ENCODE peak calls at places on chromosomes 13 and 19, in four cellular contexts. One of them, this sample, is unnamed.

GRCh38 chr13:112000888-112001287 is 66.1 kb upstream of the SOX1 start:
- DNase-seq in GM12891: no peak
- DNase-seq in HL-60: no peak
- DNase-seq in K562: no peak
- DNase-seq in this sample: no peak

GRCh38 chr19:1861599-1862031 is 1.8 kb downstream of the KLF16 start:
- DNase-seq in GM12891: no peak
- DNase-seq in HL-60: no peak
- DNase-seq in K562: no peak
- DNase-seq in this sample: no peak

GRCh38 chr19:13430790-13431582 is 75.3 kb downstream of the CACNA1A start:
- DNase-seq in GM12891: peak
- DNase-seq in HL-60: no peak
- DNase-seq in K562: peak
- DNase-seq in this sample: no peak

GRCh38 chr13:99377641-99378040 is 70.4 kb upstream of the GPR183 start:
- DNase-seq in GM12891: no peak
- DNase-seq in HL-60: no peak
- DNase-seq in K562: no peak
- DNase-seq in this sample: no peak

GRCh38 chr19:44644391-44645016 is 794 bp downstream of the PVR start:
- DNase-seq in GM12891: peak
- DNase-seq in HL-60: no peak
- DNase-seq in K562: peak
- DNase-seq in this sample: no peak

GRCh38 chr13:81795710-81796109 is 1454.8 kb upstream of the SPRY2 start:
- DNase-seq in GM12891: no peak
- DNase-seq in HL-60: no peak
- DNase-seq in K562: no peak
- DNase-seq in this sample: no peak

GRCh38 chr19:16822648-16823047 is 6.5 kb upstream of the SIN3B start:
- DNase-seq in GM12891: no peak
- DNase-seq in HL-60: no peak
- DNase-seq in K562: no peak
- DNase-seq in this sample: no peak

GRCh38 chr13:37109080-37109678 is 3.7 kb upstream of the CSNK1A1L start:
- DNase-seq in GM12891: no peak
- DNase-seq in HL-60: no peak
- DNase-seq in K562: no peak
- DNase-seq in this sample: no peak

GRCh38 chr13:113493315-113493951 is 2.9 kb upstream of the DCUN1D2 start:
- DNase-seq in GM12891: no peak
- DNase-seq in HL-60: peak
- DNase-seq in K562: peak
- DNase-seq in this sample: peak

GRCh38 chr19:892243-892996 is 567 bp downstream of the MED16 start:
- DNase-seq in GM12891: peak
- DNase-seq in HL-60: no peak
- DNase-seq in K562: peak
- DNase-seq in this sample: no peak

GRCh38 chr19:7779631-7780486 is 16.8 kb downstream of the CLEC4M start:
- DNase-seq in GM12891: no peak
- DNase-seq in HL-60: no peak
- DNase-seq in K562: no peak
- DNase-seq in this sample: no peak

GRCh38 chr19:46856062-46857022 is 4.5 kb upstream of the ARHGAP35 start:
- DNase-seq in GM12891: peak
- DNase-seq in HL-60: peak
- DNase-seq in K562: peak
- DNase-seq in this sample: peak

GRCh38 chr19:44684892-44685847 is 13.8 kb upstream of the CEACAM16 start:
- DNase-seq in GM12891: no peak
- DNase-seq in HL-60: no peak
- DNase-seq in K562: peak
- DNase-seq in this sample: no peak

GRCh38 chr19:15138427-15138826 is 31.2 kb downstream of the SYDE1 start:
- DNase-seq in GM12891: no peak
- DNase-seq in HL-60: no peak
- DNase-seq in K562: no peak
- DNase-seq in this sample: no peak

GRCh38 chr13:62131604-62132003 is 716.0 kb upstream of the PCDH20 start:
- DNase-seq in GM12891: no peak
- DNase-seq in HL-60: no peak
- DNase-seq in K562: no peak
- DNase-seq in this sample: no peak

GRCh38 chr19:11244846-11245589 is 5.6 kb downstream of the ANGPTL8 start:
- DNase-seq in GM12891: no peak
- DNase-seq in HL-60: no peak
- DNase-seq in K562: no peak
- DNase-seq in this sample: no peak

GRCh38 chr19:12095111-12095790 is 30.7 kb downstream of the ZNF844 start:
- DNase-seq in GM12891: no peak
- DNase-seq in HL-60: no peak
- DNase-seq in K562: no peak
- DNase-seq in this sample: no peak

GRCh38 chr19:8306235-8307054 is 1.7 kb downstream of the CD320 start:
- DNase-seq in GM12891: no peak
- DNase-seq in HL-60: no peak
- DNase-seq in K562: peak
- DNase-seq in this sample: no peak

GRCh38 chr19:30373593-30373992 is 1.4 kb downstream of the ZNF536 start:
- DNase-seq in GM12891: no peak
- DNase-seq in HL-60: no peak
- DNase-seq in K562: no peak
- DNase-seq in this sample: no peak

GRCh38 chr13:33644607-33645543 is 173.1 kb upstream of the RFC3 start:
- DNase-seq in GM12891: no peak
- DNase-seq in HL-60: no peak
- DNase-seq in K562: no peak
- DNase-seq in this sample: no peak

GRCh38 chr13:101258071-101258470 is 158.2 kb downstream of the NALCN start:
- DNase-seq in GM12891: no peak
- DNase-seq in HL-60: peak
- DNase-seq in K562: no peak
- DNase-seq in this sample: peak

GRCh38 chr19:13055213-13056051 is 47.2 kb downstream of the LYL1 start:
- DNase-seq in GM12891: no peak
- DNase-seq in HL-60: no peak
- DNase-seq in K562: no peak
- DNase-seq in this sample: no peak

GRCh38 chr13:69180025-69180424 is 927.6 kb upstream of the ATXN8OS start:
- DNase-seq in GM12891: no peak
- DNase-seq in HL-60: no peak
- DNase-seq in K562: no peak
- DNase-seq in this sample: no peak

GRCh38 chr19:36833430-36833829 is 4.8 kb downstream of the ZNF790 start:
- DNase-seq in GM12891: no peak
- DNase-seq in HL-60: no peak
- DNase-seq in K562: no peak
- DNase-seq in this sample: no peak

GRCh38 chr19:36838784-36839324 is 667 bp upstream of the ZNF790 start:
- DNase-seq in GM12891: no peak
- DNase-seq in HL-60: no peak
- DNase-seq in K562: no peak
- DNase-seq in this sample: no peak

GRCh38 chr19:36837525-36837901 is 674 bp downstream of the ZNF790 start:
- DNase-seq in GM12891: no peak
- DNase-seq in HL-60: no peak
- DNase-seq in K562: no peak
- DNase-seq in this sample: no peak

GRCh38 chr19:36837902-36838783 is at the start of gene ZNF790:
- DNase-seq in GM12891: peak
- DNase-seq in HL-60: peak
- DNase-seq in K562: peak
- DNase-seq in this sample: peak
- TF ChIP-seq SPI1 in GM12891: no peak
- TF ChIP-seq SPI1 in HL-60: peak
- TF ChIP-seq SPI1 in K562: no peak
- TF ChIP-seq SPI1 in this sample: no peak

GRCh38 chr13:102974574-102975195 is 91.5 kb downstream of the SLC10A2 start:
- DNase-seq in GM12891: no peak
- DNase-seq in HL-60: no peak
- DNase-seq in K562: no peak
- DNase-seq in this sample: no peak
- TF ChIP-seq SPI1 in GM12891: no peak
- TF ChIP-seq SPI1 in HL-60: no peak
- TF ChIP-seq SPI1 in K562: no peak
- TF ChIP-seq SPI1 in this sample: no peak

GRCh38 chr19:3785464-3785937 is 680 bp downstream of the MATK start:
- DNase-seq in GM12891: no peak
- DNase-seq in HL-60: peak
- DNase-seq in K562: peak
- DNase-seq in this sample: no peak
- TF ChIP-seq SPI1 in GM12891: no peak
- TF ChIP-seq SPI1 in HL-60: no peak
- TF ChIP-seq SPI1 in K562: no peak
- TF ChIP-seq SPI1 in this sample: no peak

GRCh38 chr13:44576396-44577235 is 486 bp upstream of the TSC22D1 start:
- DNase-seq in GM12891: peak
- DNase-seq in HL-60: no peak
- DNase-seq in K562: peak
- DNase-seq in this sample: no peak
- TF ChIP-seq SPI1 in GM12891: no peak
- TF ChIP-seq SPI1 in HL-60: no peak
- TF ChIP-seq SPI1 in K562: no peak
- TF ChIP-seq SPI1 in this sample: no peak

GRCh38 chr19:48779636-48780035 is 24.3 kb downstream of the FGF21 start:
- DNase-seq in GM12891: no peak
- DNase-seq in HL-60: no peak
- DNase-seq in K562: peak
- DNase-seq in this sample: no peak
- TF ChIP-seq SPI1 in GM12891: no peak
- TF ChIP-seq SPI1 in HL-60: no peak
- TF ChIP-seq SPI1 in K562: no peak
- TF ChIP-seq SPI1 in this sample: no peak

DNA sequence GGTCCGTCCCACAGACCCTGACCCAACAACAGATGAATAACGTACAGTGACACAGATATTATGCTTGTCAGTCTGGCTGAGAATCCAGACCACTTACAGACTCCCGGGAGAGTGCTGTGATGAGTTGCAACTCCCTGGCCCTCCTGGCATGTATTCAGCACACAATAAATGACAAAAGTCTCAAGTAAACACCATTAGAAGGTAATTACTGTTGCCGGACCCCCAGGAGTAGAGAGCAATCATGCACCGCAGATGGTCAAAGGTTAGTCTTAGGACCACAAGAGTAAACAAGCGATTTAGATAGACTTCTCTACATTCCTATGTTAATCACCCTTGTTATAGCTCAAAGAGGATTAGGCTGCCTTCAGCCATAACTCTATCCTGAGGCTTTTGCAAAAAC is 726.4 kb upstream of the GPC6 start:
- DNase-seq in GM12891: no peak
- DNase-seq in HL-60: no peak
- DNase-seq in K562: no peak
- DNase-seq in this sample: no peak
- TF ChIP-seq SPI1 in GM12891: no peak
- TF ChIP-seq SPI1 in HL-60: no peak
- TF ChIP-seq SPI1 in K562: no peak
- TF ChIP-seq SPI1 in this sample: no peak

DNA sequence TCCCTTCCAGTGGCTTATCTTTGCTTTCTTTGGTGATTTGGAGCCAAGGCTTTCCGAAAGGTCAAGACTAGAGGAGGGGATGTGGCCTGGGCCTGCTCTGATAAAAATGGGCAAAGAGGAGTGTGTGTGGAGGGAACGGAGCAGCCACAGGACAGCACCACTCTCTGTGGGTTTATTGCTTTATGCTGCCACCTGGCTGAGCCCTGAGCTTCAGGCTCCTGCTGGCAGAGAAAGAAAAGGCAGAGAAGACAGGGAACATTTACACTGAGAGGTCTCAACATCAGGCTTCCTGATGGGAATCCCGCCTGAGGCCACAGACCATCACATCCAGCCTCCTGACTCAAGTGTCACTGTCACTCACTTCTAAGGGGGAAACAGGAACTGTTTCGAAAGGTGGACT is 9.2 kb upstream of the GSX1 start:
- DNase-seq in GM12891: no peak
- DNase-seq in HL-60: no peak
- DNase-seq in K562: no peak
- DNase-seq in this sample: no peak
- TF ChIP-seq SPI1 in GM12891: no peak
- TF ChIP-seq SPI1 in HL-60: no peak
- TF ChIP-seq SPI1 in K562: no peak
- TF ChIP-seq SPI1 in this sample: no peak

GRCh38 chr13:55990631-55991030 is 1150.1 kb upstream of the PRR20A start:
- DNase-seq in GM12891: no peak
- DNase-seq in HL-60: no peak
- DNase-seq in K562: no peak
- DNase-seq in this sample: no peak
- TF ChIP-seq SPI1 in GM12891: no peak
- TF ChIP-seq SPI1 in HL-60: no peak
- TF ChIP-seq SPI1 in K562: no peak
- TF ChIP-seq SPI1 in this sample: no peak

DNA sequence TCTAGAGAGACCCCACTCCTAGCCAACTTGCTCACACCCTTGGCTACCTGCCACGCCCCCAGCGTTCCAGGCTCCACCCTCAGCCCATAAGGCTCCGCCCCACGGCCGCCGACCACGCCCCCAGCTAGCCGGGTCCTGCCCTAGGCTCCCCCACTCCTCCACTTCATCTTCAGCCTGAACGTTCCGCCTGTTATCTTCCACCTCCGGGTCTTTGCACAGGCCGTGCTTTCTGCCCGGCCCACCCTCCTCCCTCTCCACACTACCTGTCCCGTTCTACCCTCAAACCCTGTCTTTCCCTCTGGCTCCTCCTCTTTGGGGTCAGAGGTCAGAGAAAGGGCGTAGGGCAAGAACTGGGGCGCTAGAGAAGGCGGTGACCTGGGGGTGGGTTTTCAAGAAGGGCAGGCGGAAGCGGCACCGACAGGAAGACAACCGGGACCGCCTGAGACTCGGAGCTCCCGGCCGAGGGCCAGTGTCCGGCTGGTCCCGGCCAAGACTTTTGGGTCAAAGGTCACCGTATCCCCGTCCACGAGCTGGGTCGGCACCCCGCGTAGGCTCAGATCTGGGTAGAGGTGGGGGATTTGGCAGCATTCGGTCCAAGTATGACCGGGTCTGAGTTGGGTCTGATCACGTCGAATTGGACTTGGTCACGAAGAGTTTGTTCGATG is 2.2 kb downstream of the PDE4C start:
- DNase-seq in GM12891: no peak
- DNase-seq in HL-60: no peak
- DNase-seq in K562: peak
- DNase-seq in this sample: no peak
- TF ChIP-seq SPI1 in GM12891: no peak
- TF ChIP-seq SPI1 in HL-60: no peak
- TF ChIP-seq SPI1 in K562: no peak
- TF ChIP-seq SPI1 in this sample: no peak